ENCODE peak calls at places on chromosomes 12 and 14, in seven cellular contexts. L, R, N, M, Y, W and U are unnamed samples.
A peak's percentile ranks its signal among the peaks of the same experiment; 100 is the strongest.

GRCh38 chr12:107845226-107845979 is 70.9 kb downstream of the ASCL4 start:
- DNase-seq in L (no peak), R (no peak), N (no peak), Y (no peak), M (no peak), W (no peak), U (no peak)

GRCh38 chr14:63276492-63277342 is 42.0 kb downstream of the GPHB5 start:
- DNase-seq in N (no peak), M (peak; percentile 7), R (peak; percentile 11), L (peak; percentile 56), Y (no peak), W (peak; percentile 64), U (peak; percentile 34)

GRCh38 chr14:70955543-70956480 is 48.6 kb downstream of the PCNX1 start:
- DNase-seq in R (peak; percentile 61), M (no peak), N (no peak), Y (no peak), W (peak; percentile 55), L (peak; percentile 45), U (peak; percentile 32)

GRCh38 chr12:32419520-32419960 is 20.2 kb downstream of the FGD4 start:
- DNase-seq in Y (peak; percentile 27), L (peak; percentile 42), M (no peak), N (no peak), R (no peak), W (peak; percentile 42), U (no peak)

GRCh38 chr14:101587403-101587998 is 26.2 kb downstream of the DIO3 start:
- DNase-seq in Y (no peak), M (no peak), R (no peak), L (no peak), W (no peak), N (no peak), U (no peak)

GRCh38 chr12:52423661-52424503 is 10.3 kb downstream of the KRT75 start:
- DNase-seq in W (no peak), N (no peak), Y (no peak), L (no peak), M (no peak), R (no peak), U (no peak)

GRCh38 chr14:76726551-76726961 is 34.7 kb upstream of the VASH1 start:
- DNase-seq in L (no peak), R (no peak), M (no peak), W (no peak), N (no peak), Y (no peak), U (no peak)

GRCh38 chr12:49916129-49916919 is 12.6 kb upstream of the FAIM2 start:
- DNase-seq in L (no peak), W (no peak), R (no peak), M (no peak), N (no peak), Y (no peak), U (no peak)

GRCh38 chr12:104921340-104921739 is 36.8 kb downstream of the SLC41A2 start:
- DNase-seq in L (no peak), R (no peak), N (no peak), Y (no peak), W (no peak), M (no peak), U (no peak)

GRCh38 chr14:52961060-52961639 is 10.3 kb upstream of the FERMT2 start:
- DNase-seq in W (peak; percentile 79), L (peak; percentile 82), M (peak; percentile 44), Y (peak; percentile 11), N (peak; percentile 20), R (peak; percentile 68), U (peak; percentile 22)

GRCh38 chr14:73728106-73729014 is 14.2 kb upstream of the PNMA1 start:
- DNase-seq in N (peak; percentile 94), R (peak; percentile 82), L (peak; percentile 86), W (peak; percentile 84), Y (peak; percentile 79), M (no peak), U (peak; percentile 93)

GRCh38 chr12:123598522-123598921 is 3.4 kb upstream of the DDX55 start:
- DNase-seq in N (no peak), M (no peak), Y (no peak), R (no peak), W (no peak), L (no peak), U (no peak)

GRCh38 chr14:98198385-98198784 is 1073.6 kb downstream of the BCL11B start:
- DNase-seq in R (no peak), L (no peak), N (no peak), M (no peak), W (no peak), Y (no peak), U (no peak)

GRCh38 chr12:6420364-6420763 is 24.4 kb upstream of the CD27 start:
- DNase-seq in N (no peak), L (no peak), W (no peak), R (no peak), Y (no peak), M (no peak), U (no peak)

GRCh38 chr12:78308701-78309100 is 478.0 kb downstream of the NAV3 start:
- DNase-seq in W (no peak), R (no peak), L (no peak), M (no peak), N (no peak), Y (no peak), U (no peak)

GRCh38 chr12:123614531-123614930 is 12.6 kb downstream of the DDX55 start:
- DNase-seq in L (no peak), M (no peak), R (no peak), W (peak; percentile 90), Y (no peak), N (no peak), U (no peak)

GRCh38 chr14:64673748-64674147 is 30.5 kb upstream of the PLEKHG3 start:
- DNase-seq in R (peak; percentile 31), L (no peak), N (peak; percentile 10), W (no peak), Y (peak; percentile 84), M (no peak), U (peak; percentile 47)

GRCh38 chr12:124837958-124838803 is 25.5 kb downstream of the SCARB1 start:
- DNase-seq in N (no peak), R (no peak), M (peak; percentile 76), Y (no peak), L (no peak), W (peak; percentile 99), U (no peak)

GRCh38 chr12:113877608-113878007 is 88.5 kb downstream of the RBM19 start:
- DNase-seq in M (no peak), R (no peak), N (no peak), W (no peak), Y (no peak), L (no peak), U (no peak)

GRCh38 chr12:68259318-68259940 is 6.0 kb upstream of the IL22 start:
- DNase-seq in R (no peak), Y (no peak), N (no peak), L (no peak), W (peak; percentile 91), M (no peak), U (no peak)

GRCh38 chr14:38286481-38286880 is 30.6 kb upstream of the CLEC14A start:
- DNase-seq in M (no peak), R (no peak), L (no peak), Y (no peak), W (no peak), N (no peak), U (no peak)

GRCh38 chr12:47885012-47885501 is 19.7 kb downstream of the VDR start:
- DNase-seq in R (peak; percentile 34), N (peak; percentile 67), W (no peak), M (no peak), L (no peak), Y (no peak), U (no peak)

GRCh38 chr14:26761532-26761931 is 163.7 kb upstream of the NOVA1 start:
- DNase-seq in L (no peak), N (no peak), Y (no peak), M (no peak), W (no peak), R (no peak), U (no peak)